ENCODE peak calls at places on chromosomes 11 and 22, in ten cellular contexts. O is uterus; R is GM23248; P is stimulated activated CD4-positive, alpha-beta T cell treated with anti-CD3 and anti-CD28 coated beads, TNF-alpha, amount 100 ng/mL, for 24 hours; D is HEK293T; F is T follicular helper cell; H is activated CD8-positive, alpha-beta T cell treated with anti-CD3 and anti-CD28 coated beads, Interleukin-2, amount 10 ng/mL, durations not matched to agents 7 days and 5 days; V is stimulated activated naive CD8-positive, alpha-beta T cell treated with anti-CD3 and anti-CD28 coated beads, Interleukin-15, amount 100 ng/mL, for 72 hours; S is AG09319; Q is progenitor cell of endocrine pancreas. M is an unnamed sample.

GRCh38 chr11:84993386-84993785 is 633.8 kb downstream of the DLG2 start:
- DNase-seq in D (no peak), H (no peak), P (no peak), S (no peak), Q (no peak), R (peak; percentile 41), F (no peak), O (no peak), V (no peak), M (no peak)

GRCh38 chr11:80898910-80899309 is 1458.1 kb upstream of the TENM4 start:
- DNase-seq in H (no peak), R (no peak), O (no peak), F (no peak), S (no peak), D (no peak), P (no peak), Q (no peak), V (no peak), M (no peak)

GRCh38 chr11:33615751-33616150 is 84.9 kb downstream of the C11orf91 start:
- DNase-seq in P (no peak), H (no peak), R (peak; percentile 49), V (no peak), S (no peak), D (no peak), O (no peak), F (no peak), Q (no peak), M (no peak)

GRCh38 chr22:48742556-48743343 is 1084.9 kb downstream of the BRD1 start:
- DNase-seq in H (no peak), V (no peak), P (no peak), S (no peak), F (no peak), D (no peak), O (no peak), R (no peak), Q (peak; percentile 7), M (no peak)

GRCh38 chr22:36368359-36368983 is 19.3 kb downstream of the MYH9 start:
- DNase-seq in Q (no peak), D (no peak), F (no peak), R (peak; percentile 74), S (no peak), O (no peak), V (peak; percentile 42), P (no peak), H (no peak), M (no peak)

GRCh38 chr11:1468002-1468401 is 18.6 kb downstream of the MOB2 start:
- DNase-seq in P (no peak), F (no peak), R (no peak), Q (no peak), H (no peak), D (no peak), V (no peak), O (no peak), S (no peak), M (no peak)

GRCh38 chr22:31707519-31707918 is 42.4 kb downstream of the PRR14L start:
- DNase-seq in R (no peak), H (no peak), D (no peak), O (no peak), F (no peak), Q (no peak), V (no peak), P (no peak), S (no peak), M (no peak)

GRCh38 chr22:44691796-44692661 is 10.0 kb upstream of the PRR5 start:
- DNase-seq in F (no peak), O (no peak), Q (no peak), P (no peak), S (no peak), V (no peak), H (no peak), D (no peak), R (no peak), M (no peak)

GRCh38 chr11:7637447-7638157 is 35.7 kb downstream of the CYB5R2 start:
- DNase-seq in D (no peak), R (peak; percentile 94), F (no peak), P (no peak), O (peak; percentile 70), Q (no peak), H (no peak), S (peak; percentile 67), V (no peak), M (no peak)

GRCh38 chr11:126339866-126340434 is 15.5 kb upstream of the ST3GAL4 start:
- DNase-seq in V (no peak), H (no peak), Q (no peak), F (no peak), R (peak; percentile 32), D (no peak), S (no peak), P (no peak), O (peak; percentile 75), M (no peak)

GRCh38 chr22:30648825-30649224 is 13.2 kb downstream of the SLC35E4 start:
- DNase-seq in V (no peak), R (no peak), S (no peak), H (no peak), O (no peak), P (no peak), Q (no peak), D (no peak), F (no peak), M (no peak)

GRCh38 chr22:50171965-50172421 is 1.5 kb downstream of the PANX2 start:
- DNase-seq in R (no peak), V (no peak), F (no peak), H (no peak), Q (no peak), P (no peak), O (no peak), S (no peak), D (no peak), M (no peak)

GRCh38 chr11:2769409-2769778 is 69.6 kb upstream of the KCNQ1OT1 start:
- DNase-seq in S (no peak), Q (no peak), O (no peak), H (no peak), R (no peak), F (no peak), V (peak; percentile 8), P (no peak), D (no peak), M (no peak)

GRCh38 chr11:76990628-76991027 is 43.6 kb upstream of the B3GNT6 start:
- DNase-seq in P (no peak), O (no peak), V (no peak), F (no peak), Q (no peak), R (no peak), H (no peak), D (no peak), S (no peak), M (no peak)

GRCh38 chr11:86314636-86315035 is 12.6 kb downstream of the HIKESHI start:
- DNase-seq in P (no peak), R (no peak), D (no peak), Q (no peak), H (no peak), V (no peak), F (no peak), O (no peak), S (no peak), M (no peak)

GRCh38 chr22:19870153-19871022 is 15.7 kb upstream of the GNB1L start:
- DNase-seq in D (no peak), V (no peak), Q (no peak), P (no peak), S (no peak), O (peak; percentile 13), H (no peak), R (no peak), F (no peak), M (no peak)

GRCh38 chr11:76614471-76615183 is 55.9 kb downstream of the LRRC32 start:
- DNase-seq in V (no peak), H (no peak), F (no peak), R (peak; percentile 56), S (no peak), D (no peak), O (peak; percentile 41), P (no peak), Q (no peak), M (no peak)

GRCh38 chr11:46519351-46519750 is 74.5 kb downstream of the AMBRA1 start:
- DNase-seq in S (no peak), V (no peak), Q (no peak), R (no peak), H (no peak), F (no peak), D (no peak), P (no peak), O (no peak), M (no peak)

GRCh38 chr11:70327717-70328116 is 57.2 kb downstream of the PPFIA1 start:
- DNase-seq in S (no peak), D (no peak), V (no peak), H (no peak), P (no peak), F (no peak), Q (no peak), R (no peak), O (no peak), M (no peak)

GRCh38 chr11:83724704-83725114 is 438.5 kb upstream of the CCDC90B start:
- DNase-seq in R (peak; percentile 50), O (peak; percentile 34), F (no peak), V (no peak), D (no peak), S (no peak), H (no peak), P (no peak), Q (no peak), M (no peak)

GRCh38 chr11:91394718-91395414 is 829.8 kb upstream of the FAT3 start:
- DNase-seq in R (no peak), S (no peak), F (no peak), V (no peak), P (no peak), Q (no peak), O (no peak), D (no peak), H (no peak), M (no peak)

GRCh38 chr11:68890490-68891231 is 13.0 kb downstream of the MRPL21 start:
- DNase-seq in D (no peak), O (peak; percentile 75), Q (no peak), F (no peak), S (peak; percentile 69), R (peak; percentile 81), H (no peak), P (no peak), V (no peak), M (no peak)

GRCh38 chr11:35165416-35166368 is 26.7 kb downstream of the CD44 start:
- DNase-seq in P (peak; percentile 74), H (peak; percentile 97), R (peak; percentile 88), Q (no peak), S (no peak), O (no peak), F (peak; percentile 89), V (peak; percentile 92), D (no peak), M (peak; percentile 98)

GRCh38 chr11:32210601-32211000 is 119.7 kb downstream of the RCN1 start:
- DNase-seq in P (no peak), F (no peak), H (no peak), Q (no peak), D (no peak), R (peak; percentile 92), V (no peak), S (no peak), O (no peak), M (no peak)

GRCh38 chr11:76962583-76963416 is 71.4 kb upstream of the B3GNT6 start:
- DNase-seq in V (no peak), H (no peak), F (no peak), R (no peak), Q (no peak), D (no peak), O (no peak), P (no peak), S (no peak), M (no peak)

GRCh38 chr22:46537221-46537945 is at the start of gene CELSR1:
- DNase-seq in R (peak; percentile 50), D (peak; percentile 76), O (no peak), H (no peak), P (peak; percentile 27), V (no peak), Q (peak; percentile 67), S (no peak), F (no peak), M (no peak)

GRCh38 chr11:85759915-85760314 is 51.0 kb downstream of the SYTL2 start:
- DNase-seq in H (no peak), Q (no peak), F (no peak), S (peak; percentile 66), D (no peak), V (no peak), O (no peak), R (peak; percentile 88), P (no peak), M (no peak)

GRCh38 chr22:30201970-30202369 is 44.6 kb downstream of the LIF start:
- DNase-seq in R (peak; percentile 56), V (no peak), P (no peak), F (no peak), S (no peak), H (no peak), D (no peak), O (no peak), Q (no peak), M (no peak)